ENCODE peak calls at places on chromosome 17, in four cellular contexts. T is fibroblast of lung, K is Peyer's patch, B is tibial nerve. X is an unnamed sample. For H3K4me1, the result is how much of the 10 kb centered on the place peaks cover.

GRCh38 chr17:38464251-38464722 is 36.0 kb downstream of the ARHGAP23 start:
- DNase-seq in B (peak), K (no peak), T (peak), X (peak)

GRCh38 chr17:71163121-71163812 is 957.6 kb upstream of the SOX9 start:
- DNase-seq in T (peak), K (no peak), B (no peak), X (no peak)

GRCh38 chr17:80036715-80037477 is 454 bp downstream of the CCDC40 start:
- DNase-seq in B (no peak), T (peak), K (no peak), X (no peak)

GRCh38 chr17:40038882-40039513 is 15.2 kb downstream of the MED24 start:
- DNase-seq in K (peak), T (peak), B (peak), X (peak)

GRCh38 chr17:49566668-49567071 is 9.0 kb upstream of the NXPH3 start:
- DNase-seq in T (no peak), B (peak), K (no peak), X (no peak)

GRCh38 chr17:82615084-82616020 is 32.9 kb downstream of the WDR45B start:
- DNase-seq in B (no peak), T (no peak), K (no peak), X (no peak)

GRCh38 chr17:17505151-17505550 is 9.0 kb upstream of the RASD1 start:
- DNase-seq in B (no peak), K (no peak), T (no peak), X (no peak)

GRCh38 chr17:3533752-3534151 is 23.9 kb downstream of the TRPV3 start:
- DNase-seq in K (no peak), B (no peak), T (no peak), X (no peak)

GRCh38 chr17:19618015-19618414 is 30.5 kb upstream of the ALDH3A2 start:
- DNase-seq in T (no peak), B (no peak), K (no peak), X (no peak)

GRCh38 chr17:4899341-4900230 is at the start of gene C17orf107:
- DNase-seq in K (peak), B (peak), T (peak), X (peak)

GRCh38 chr17:41522301-41523224 is 3.9 kb upstream of the KRT15 start:
- DNase-seq in B (no peak), K (no peak), T (no peak), X (no peak)

GRCh38 chr17:58279016-58279671 is 1.6 kb downstream of the MPO start:
- DNase-seq in T (peak), K (no peak), B (no peak), X (no peak)

GRCh38 chr17:48375356-48375755 is 54.7 kb downstream of the SKAP1 start:
- DNase-seq in K (no peak), T (peak), B (no peak), X (no peak)
- H3K4me1 ChIP-seq in K (under half), T (under half), B (under half), X (under half)

GRCh38 chr17:28470266-28471126 is 2.9 kb upstream of the SLC13A2 start:
- DNase-seq in T (peak), B (no peak), K (no peak), X (no peak)

GRCh38 chr17:28472871-28473497 is 460 bp upstream of the SLC13A2 start:
- DNase-seq in T (no peak), B (no peak), K (no peak), X (no peak)

GRCh38 chr17:28471531-28472342 is 1.7 kb upstream of the SLC13A2 start:
- DNase-seq in T (no peak), K (no peak), B (no peak), X (peak)

GRCh38 chr17:28469376-28469775 is 4.1 kb upstream of the SLC13A2 start:
- DNase-seq in T (no peak), B (no peak), K (no peak), X (peak)

GRCh38 chr17:28471127-28471453 is 2.4 kb upstream of the SLC13A2 start:
- DNase-seq in B (no peak), K (no peak), T (no peak), X (no peak)
- H3K4me1 ChIP-seq in B (under half), K (under half), T (under half), X (under half)

GRCh38 chr17:77315551-77316190 is 174.9 kb downstream of the SEC14L1 start:
- DNase-seq in B (no peak), T (peak), K (no peak), X (peak)

GRCh38 chr17:77316191-77316641 is 175.4 kb downstream of the SEC14L1 start:
- DNase-seq in K (no peak), T (peak), B (no peak), X (peak)

GRCh38 chr17:77313831-77314230 is 173.1 kb downstream of the SEC14L1 start:
- DNase-seq in B (no peak), T (no peak), K (no peak), X (no peak)

GRCh38 chr17:77314601-77315000 is 173.8 kb downstream of the SEC14L1 start:
- DNase-seq in K (no peak), B (no peak), T (no peak), X (peak)

GRCh38 chr17:77315010-77315409 is 174.2 kb downstream of the SEC14L1 start:
- DNase-seq in B (no peak), T (no peak), K (no peak), X (no peak)
- H3K4me1 ChIP-seq in B (under half), T (under half), K (under half), X (half or more)

GRCh38 chr17:77481476-77482374 is 341.0 kb downstream of the SEC14L1 start:
- DNase-seq in T (no peak), K (no peak), B (no peak), X (no peak)

GRCh38 chr17:77485089-77485833 is 344.5 kb downstream of the SEC14L1 start:
- DNase-seq in B (no peak), K (no peak), T (no peak), X (no peak)

GRCh38 chr17:77482375-77483127 is 341.8 kb downstream of the SEC14L1 start:
- DNase-seq in T (no peak), B (no peak), K (no peak), X (no peak)

GRCh38 chr17:77483128-77483598 is 342.4 kb downstream of the SEC14L1 start:
- DNase-seq in K (no peak), T (no peak), B (no peak), X (no peak)

GRCh38 chr17:77484096-77484495 is 343.3 kb downstream of the SEC14L1 start:
- DNase-seq in T (no peak), B (no peak), K (no peak), X (no peak)
- H3K4me1 ChIP-seq in T (under half), B (under half), K (under half), X (under half)

X was measured in tibial artery.